ENCODE peak calls at places on chromosomes 4 and X, in nine cellular contexts. R is spleen; X is tibial artery; A is prostate gland; J is CD8-positive, alpha-beta T cell; Q is neural progenitor cell; T is stomach; N is brain microvascular endothelial cell; S is PC-3. H is an unnamed sample.

GRCh38 chr4:88035292-88035691 is 27.9 kb downstream of the PKD2 start:
- DNase-seq in R (no peak), X (no peak), A (no peak), J (no peak), Q (no peak), T (no peak), N (no peak), S (no peak), H (no peak)

GRCh38 chr4:163672751-163673150 is 178.3 kb downstream of the TMA16 start:
- DNase-seq in R (no peak), X (no peak), A (no peak), J (no peak), Q (no peak), T (no peak), N (no peak), S (no peak), H (no peak)

GRCh38 chrX:56505866-56506265 is 57.6 kb upstream of the UBQLN2 start:
- DNase-seq in R (no peak), X (no peak), A (no peak), J (no peak), Q (no peak), T (no peak), N (no peak), S (peak), H (no peak)

GRCh38 chr4:168960716-168961115 is 49.3 kb downstream of the CBR4 start:
- DNase-seq in R (no peak), X (no peak), A (no peak), J (no peak), Q (no peak), T (no peak), N (no peak), S (no peak), H (no peak)

GRCh38 chrX:100931925-100932285 is 3.2 kb upstream of the XKRX start:
- DNase-seq in R (no peak), X (no peak), A (no peak), J (no peak), Q (no peak), T (no peak), N (no peak), S (no peak), H (no peak)

GRCh38 chr4:128648021-128648420 is 161.5 kb upstream of the JADE1 start:
- DNase-seq in R (no peak), X (no peak), A (no peak), J (no peak), Q (no peak), T (no peak), N (no peak), S (no peak), H (no peak)

GRCh38 chr4:138891610-138892009 is 124.0 kb upstream of the NOCT start:
- DNase-seq in R (no peak), X (no peak), A (no peak), J (no peak), Q (no peak), T (no peak), N (peak), S (no peak), H (no peak)

GRCh38 chrX:103637604-103638338 is 9.0 kb downstream of the TCEAL1 start:
- DNase-seq in R (no peak), X (no peak), A (no peak), J (no peak), Q (no peak), T (no peak), N (no peak), S (peak), H (no peak)

GRCh38 chr4:115249808-115250207 is 136.4 kb upstream of the NDST4 start:
- DNase-seq in R (no peak), X (no peak), A (no peak), J (no peak), Q (no peak), T (no peak), N (no peak), S (peak), H (no peak)

GRCh38 chr4:63729519-63729918 is 679.7 kb downstream of the TECRL start:
- DNase-seq in R (no peak), X (no peak), A (no peak), J (no peak), Q (no peak), T (no peak), N (no peak), S (no peak), H (no peak)

DNA sequence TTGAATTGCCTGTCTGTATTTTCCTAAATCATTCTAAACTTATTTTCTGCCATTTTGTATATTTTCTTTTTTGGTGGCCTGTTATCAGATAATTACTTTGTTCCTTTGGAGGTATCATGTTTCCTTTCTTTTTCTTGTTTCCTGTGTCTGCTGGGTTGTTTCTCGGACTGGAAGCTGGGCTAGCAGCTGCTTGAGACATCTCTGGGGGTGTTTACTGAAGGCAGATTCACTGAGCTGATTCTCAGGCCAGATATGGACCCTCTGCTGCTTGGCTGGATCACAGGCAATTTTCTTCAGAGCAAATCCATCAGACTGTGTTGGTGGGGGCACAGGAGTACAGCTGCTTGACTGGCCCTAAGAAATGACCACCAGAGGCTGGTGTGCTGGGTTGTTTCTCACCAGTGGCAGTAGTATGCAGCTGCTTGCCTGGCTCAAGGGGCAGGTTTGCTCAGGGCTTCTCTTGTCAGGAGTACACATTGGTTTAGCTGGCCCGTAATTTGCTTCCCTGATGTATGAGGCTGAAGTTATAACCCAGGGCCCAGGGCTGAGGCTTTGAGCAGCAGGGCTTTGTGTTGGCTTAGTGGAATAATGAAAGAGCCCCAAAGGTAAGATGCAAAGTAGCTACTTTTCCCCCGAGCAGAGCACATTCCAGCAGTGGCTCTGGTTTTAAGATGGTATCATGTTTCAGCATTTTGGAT is 680.6 kb downstream of the TECRL start:
- DNase-seq in R (no peak), X (no peak), A (no peak), J (no peak), Q (peak), T (no peak), N (no peak), S (no peak), H (no peak)
- TF ChIP-seq CTCF in R (no peak), X (no peak), A (no peak), J (no peak), Q (no peak), T (no peak), N (no peak), S (no peak), H (no peak)

GRCh38 chrX:36198575-36198974 is 279.0 kb downstream of the CFAP47 start:
- DNase-seq in R (no peak), X (no peak), A (peak), J (no peak), Q (no peak), T (no peak), N (no peak), S (no peak), H (no peak)
- H3K27ac ChIP-seq in R (no peak), X (no peak), A (no peak), J (no peak), Q (no peak), T (no peak), N (no peak), S (no peak), H (no peak)

GRCh38 chrX:45623266-45623665 is 422.6 kb upstream of the DIPK2B start:
- DNase-seq in R (no peak), X (no peak), A (no peak), J (no peak), Q (no peak), T (no peak), N (peak), S (peak), H (no peak)
- TF ChIP-seq CTCF in R (no peak), X (no peak), A (no peak), J (no peak), Q (no peak), T (no peak), N (no peak), S (no peak), H (no peak)

GRCh38 chr4:8644966-8645752 is 52.6 kb downstream of the CPZ start:
- DNase-seq in R (peak), X (peak), A (no peak), J (no peak), Q (no peak), T (peak), N (no peak), S (no peak), H (no peak)
- H3K27ac ChIP-seq in R (no peak), X (no peak), A (no peak), J (no peak), Q (no peak), T (no peak), N (no peak), S (no peak), H (no peak)

GRCh38 chr4:134027931-134028330 is 173.7 kb downstream of the PABPC4L start:
- DNase-seq in R (no peak), X (no peak), A (peak), J (no peak), Q (no peak), T (no peak), N (peak), S (peak), H (no peak)

GRCh38 chr4:134018845-134019244 is 182.7 kb downstream of the PABPC4L start:
- DNase-seq in R (no peak), X (no peak), A (no peak), J (no peak), Q (no peak), T (no peak), N (no peak), S (no peak), H (no peak)

GRCh38 chr4:134028411-134028810 is 173.2 kb downstream of the PABPC4L start:
- DNase-seq in R (no peak), X (no peak), A (no peak), J (no peak), Q (no peak), T (no peak), N (no peak), S (no peak), H (no peak)

GRCh38 chr4:134019657-134020056 is 181.9 kb downstream of the PABPC4L start:
- DNase-seq in R (no peak), X (no peak), A (no peak), J (no peak), Q (no peak), T (no peak), N (no peak), S (no peak), H (no peak)

DNA sequence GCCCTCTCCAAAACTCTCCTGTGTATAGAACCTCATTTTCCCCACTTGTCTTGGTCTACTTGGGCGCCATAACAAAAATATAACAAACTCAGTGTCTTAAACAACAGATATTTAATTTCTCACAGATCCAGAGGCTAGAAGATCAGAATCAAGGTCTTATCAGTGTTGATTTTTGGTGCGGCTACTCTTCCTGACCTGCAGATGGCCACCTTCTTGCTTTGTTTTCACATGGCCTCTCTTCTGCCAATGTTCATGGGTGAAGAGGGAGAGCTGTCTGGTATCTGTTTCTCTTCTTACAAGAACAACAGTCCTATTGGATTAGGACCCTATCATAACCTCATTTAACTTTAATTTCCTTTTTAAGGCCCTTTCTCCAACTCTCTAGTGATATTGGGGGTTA is 177.3 kb downstream of the PABPC4L start:
- DNase-seq in R (no peak), X (no peak), A (peak), J (no peak), Q (peak), T (no peak), N (no peak), S (peak), H (no peak)
- TF ChIP-seq CTCF in R (no peak), X (no peak), A (no peak), J (no peak), Q (peak), T (no peak), N (peak), S (peak), H (no peak)

GRCh38 chrX:52577464-52578173 is 60.8 kb upstream of the XAGE1B start:
- DNase-seq in R (no peak), X (no peak), A (no peak), J (no peak), Q (no peak), T (no peak), N (no peak), S (no peak), H (no peak)
- H3K27ac ChIP-seq in R (no peak), X (no peak), A (no peak), J (no peak), Q (no peak), T (no peak), N (no peak), S (no peak), H (no peak)

GRCh38 chr4:142549726-142550463 is 296.2 kb downstream of the INPP4B start:
- DNase-seq in R (no peak), X (no peak), A (no peak), J (no peak), Q (no peak), T (no peak), N (peak), S (peak), H (no peak)
- TF ChIP-seq CTCF in R (no peak), X (no peak), A (no peak), J (no peak), Q (no peak), T (no peak), N (no peak), S (peak), H (no peak)

GRCh38 chrX:121011254-121011653 is 25.7 kb upstream of the CT47A1 start:
- DNase-seq in R (no peak), X (no peak), A (no peak), J (no peak), Q (no peak), T (no peak), N (no peak), S (no peak), H (no peak)
- H3K27ac ChIP-seq in R (no peak), X (no peak), A (no peak), J (no peak), Q (no peak), T (no peak), N (no peak), S (no peak), H (no peak)

GRCh38 chr4:162323919-162324318 is 160.1 kb upstream of the FSTL5 start:
- DNase-seq in R (no peak), X (no peak), A (no peak), J (no peak), Q (no peak), T (no peak), N (no peak), S (no peak), H (no peak)

DNA sequence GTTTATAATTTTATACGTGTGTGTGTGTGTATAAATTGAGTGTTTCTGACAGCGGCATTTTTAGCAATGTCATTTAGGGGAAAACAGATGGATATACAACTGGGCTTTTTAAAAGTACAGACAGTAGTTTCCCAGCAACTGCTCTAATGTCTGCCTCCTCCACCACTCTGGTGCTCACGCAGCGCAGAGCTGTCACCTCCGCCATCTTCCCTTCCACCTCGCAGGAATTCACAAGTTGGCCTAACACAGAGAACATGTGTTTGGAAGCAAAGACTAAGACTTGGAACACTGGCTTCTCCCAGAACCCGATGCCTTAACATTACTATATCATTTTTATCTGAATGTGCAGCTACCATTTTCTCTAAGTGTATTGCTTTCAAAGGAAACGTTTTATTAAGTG is 158.3 kb upstream of the FSTL5 start:
- DNase-seq in R (no peak), X (no peak), A (no peak), J (no peak), Q (no peak), T (no peak), N (no peak), S (no peak), H (no peak)
- TF ChIP-seq CTCF in R (no peak), X (no peak), A (no peak), J (no peak), Q (no peak), T (no peak), N (no peak), S (no peak), H (no peak)

H was measured in CD4-positive, alpha-beta T cell.